ENCODE peak calls at places on chromosomes 6 and 20, in ten cellular contexts. G is heart right ventricle, B is cardiac fibroblast, Z is transverse colon, U is esophagus squamous epithelium, W is B cell, K is GM06990, E is H9, L is GM13976, O is omental fat pad. P is an unnamed sample.

GRCh38 chr6:86686496-86686895 is 250.8 kb upstream of the HTR1E start:
- DNase-seq in G (no peak), B (no peak), Z (no peak), U (no peak), W (no peak), K (no peak), E (no peak), L (no peak), O (no peak), P (no peak)

GRCh38 chr20:11117808-11118528 is 444.2 kb upstream of the JAG1 start:
- DNase-seq in G (no peak), B (peak; percentile 94), Z (no peak), U (no peak), W (no peak), K (no peak), E (no peak), L (no peak), O (no peak), P (no peak)

GRCh38 chr6:15999201-15999600 is 129.7 kb upstream of the MYLIP start:
- DNase-seq in G (no peak), B (no peak), Z (no peak), U (no peak), W (no peak), K (no peak), E (no peak), L (no peak), O (no peak), P (no peak)

GRCh38 chr6:136701011-136701410 is 91.3 kb downstream of the MAP3K5 start:
- DNase-seq in G (no peak), B (no peak), Z (no peak), U (no peak), W (no peak), K (no peak), E (no peak), L (no peak), O (no peak), P (no peak)

GRCh38 chr20:12555369-12555768 is 453.4 kb upstream of the SPTLC3 start:
- DNase-seq in G (no peak), B (no peak), Z (no peak), U (no peak), W (no peak), K (no peak), E (no peak), L (no peak), O (no peak), P (no peak)

GRCh38 chr6:75374913-75375530 is 90.4 kb upstream of the TMEM30A start:
- DNase-seq in G (no peak), B (no peak), Z (no peak), U (no peak), W (no peak), K (no peak), E (peak; percentile 60), L (no peak), O (no peak), P (no peak)

GRCh38 chr6:107670792-107671199 is 153.3 kb downstream of the SCML4 start:
- DNase-seq in G (peak; percentile 42), B (peak; percentile 66), Z (peak; percentile 41), U (no peak), W (peak; percentile 68), K (peak; percentile 67), E (no peak), L (peak; percentile 51), O (no peak), P (no peak)

GRCh38 chr6:147205690-147206600 is 1.7 kb downstream of the STXBP5 start:
- DNase-seq in G (no peak), B (peak; percentile 56), Z (peak; percentile 57), U (no peak), W (no peak), K (no peak), E (no peak), L (no peak), O (no peak), P (no peak)

GRCh38 chr6:149284904-149285303 is 32.6 kb upstream of the TAB2 start:
- DNase-seq in G (no peak), B (no peak), Z (no peak), U (no peak), W (no peak), K (no peak), E (no peak), L (no peak), O (no peak), P (no peak)

GRCh38 chr20:62598761-62599194 is 43.5 kb upstream of the SLCO4A1 start:
- DNase-seq in G (no peak), B (no peak), Z (peak; percentile 66), U (no peak), W (no peak), K (peak; percentile 67), E (no peak), L (peak; percentile 72), O (no peak), P (no peak)

DNA sequence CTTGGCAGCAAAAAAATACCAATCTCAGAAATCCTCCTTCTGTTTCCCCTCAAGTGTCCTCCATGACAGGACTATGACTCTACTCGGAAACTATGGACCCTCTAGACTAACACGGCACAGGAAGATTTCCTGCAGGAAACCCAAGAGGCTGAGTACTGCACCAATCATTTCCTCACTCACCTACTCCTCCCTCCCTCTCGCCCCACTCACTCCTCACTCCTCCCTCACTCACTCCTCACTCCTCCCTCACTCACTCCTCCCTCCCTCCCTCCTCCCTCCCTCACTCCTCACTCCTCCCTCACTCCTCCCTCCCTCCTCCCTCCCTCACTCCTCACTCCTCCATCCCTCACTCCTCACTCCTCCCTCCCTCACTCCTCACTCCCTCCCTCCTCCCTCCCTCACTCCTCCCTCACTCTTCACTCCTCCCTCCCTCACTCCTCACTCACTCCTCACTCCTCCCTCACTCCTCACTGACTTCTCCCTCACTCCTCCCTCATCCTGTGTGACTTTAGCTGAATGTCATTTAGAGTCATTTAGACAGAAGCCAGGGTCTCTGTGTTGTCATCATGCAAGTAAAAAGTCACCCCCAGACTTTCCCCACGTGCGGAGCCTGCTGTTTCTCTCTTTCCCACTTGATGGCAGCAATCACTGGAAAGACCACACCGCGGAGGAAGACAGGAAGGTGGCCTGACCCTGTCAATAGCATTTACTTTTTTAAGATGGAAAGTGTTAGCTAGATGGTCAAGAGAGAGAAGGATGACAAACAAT is 226.8 kb upstream of the PDE10A start:
- DNase-seq in G (no peak), B (peak; percentile 64), Z (peak; percentile 19), U (no peak), W (no peak), K (no peak), E (peak; percentile 69), L (no peak), O (no peak), P (no peak)
- TF ChIP-seq CTCF in G (peak; percentile 58), B (peak; percentile 82), Z (peak; percentile 49), U (peak; percentile 15), W (no peak), K (peak; percentile 64), E (peak; percentile 76), L (peak; percentile 14), O (no peak), P (peak; percentile 90)

DNA sequence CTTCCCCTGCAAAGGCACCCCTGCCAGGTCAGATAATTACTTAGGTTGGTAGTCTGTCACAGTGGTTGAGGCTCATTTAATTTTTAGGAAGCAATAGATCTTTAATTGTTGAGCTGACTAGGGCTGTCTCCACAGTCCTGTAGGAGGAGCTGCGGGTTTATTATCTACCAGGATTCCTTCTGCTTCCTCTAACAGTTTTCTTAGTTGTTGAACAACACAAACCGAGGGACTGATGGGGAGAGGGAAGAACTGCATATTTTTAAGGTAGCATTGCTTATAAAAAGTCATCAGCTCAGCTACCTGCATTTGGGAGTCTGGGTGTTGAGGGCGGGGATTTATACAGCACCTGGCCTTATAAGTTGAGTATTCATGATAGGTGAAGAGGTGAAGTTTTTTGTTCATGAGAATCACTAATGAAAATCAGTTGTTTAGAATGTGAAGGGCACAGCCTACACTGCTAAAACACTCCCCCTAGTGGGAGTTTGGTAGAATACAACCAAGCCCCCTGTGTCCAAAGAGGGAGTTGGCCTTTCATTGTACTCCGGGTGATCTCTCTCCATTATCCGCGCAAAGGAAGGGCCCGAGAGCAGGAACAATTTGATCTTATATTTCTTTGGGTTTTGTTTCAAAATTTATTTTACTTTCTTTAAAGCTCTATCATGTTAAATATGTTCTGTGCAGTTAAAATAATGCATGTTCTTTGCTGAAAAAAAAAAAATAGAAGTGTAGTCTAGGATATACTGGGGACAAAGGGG is 69.6 kb downstream of the SSR1 start:
- DNase-seq in G (no peak), B (peak; percentile 74), Z (peak; percentile 40), U (no peak), W (peak; percentile 65), K (no peak), E (peak; percentile 57), L (peak; percentile 77), O (no peak), P (no peak)
- TF ChIP-seq CTCF in G (peak; percentile 93), B (peak; percentile 91), Z (peak; percentile 90), U (peak; percentile 83), W (peak; percentile 94), K (peak; percentile 83), E (peak; percentile 92), L (peak; percentile 86), O (no peak), P (peak; percentile 96)

DNA sequence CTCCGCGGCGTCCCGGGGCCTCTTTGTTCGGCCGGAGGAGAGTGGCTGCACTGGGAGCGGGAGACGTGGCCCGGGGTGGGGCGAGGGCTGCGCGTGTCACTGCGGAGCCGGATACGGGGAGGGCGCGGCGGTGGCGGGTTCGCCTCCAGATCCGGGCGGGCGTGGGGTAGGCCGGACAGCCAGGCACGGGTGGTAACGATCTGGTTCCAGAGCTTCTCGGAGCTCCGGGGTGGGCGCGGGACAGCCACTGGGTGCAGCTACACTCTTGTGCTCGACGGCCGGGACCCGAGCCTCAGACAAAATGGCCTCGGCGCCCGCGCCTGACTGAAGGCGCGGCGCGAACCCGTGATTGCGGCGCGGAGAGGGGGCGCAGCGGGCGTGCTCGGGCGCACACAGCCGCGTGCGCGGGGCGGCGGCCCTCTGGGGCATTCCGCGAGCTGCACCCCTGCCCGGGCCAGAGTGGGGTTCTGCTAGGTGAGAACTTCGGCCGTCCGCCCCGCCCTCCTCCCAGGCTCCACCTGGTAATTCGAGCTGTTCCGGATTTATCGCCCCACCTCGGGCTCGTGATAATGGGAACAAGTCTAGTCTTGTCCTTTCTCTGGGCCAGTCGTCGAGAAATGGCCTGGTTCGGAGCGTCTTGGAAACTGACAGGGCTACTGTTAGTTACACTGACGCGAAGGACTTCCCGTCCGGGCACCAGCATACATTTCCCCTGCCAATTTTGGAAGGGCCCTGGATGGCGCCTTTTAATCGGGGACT is 1.0 kb downstream of the LOC128125822 start:
- DNase-seq in G (peak; percentile 72), B (peak; percentile 66), Z (peak; percentile 93), U (peak; percentile 54), W (peak; percentile 76), K (peak; percentile 87), E (peak; percentile 94), L (peak; percentile 62), O (peak; percentile 52), P (peak; percentile 94)
- TF ChIP-seq CTCF in G (no peak), B (no peak), Z (no peak), U (peak; percentile 16), W (no peak), K (no peak), E (no peak), L (no peak), O (no peak), P (no peak)

DNA sequence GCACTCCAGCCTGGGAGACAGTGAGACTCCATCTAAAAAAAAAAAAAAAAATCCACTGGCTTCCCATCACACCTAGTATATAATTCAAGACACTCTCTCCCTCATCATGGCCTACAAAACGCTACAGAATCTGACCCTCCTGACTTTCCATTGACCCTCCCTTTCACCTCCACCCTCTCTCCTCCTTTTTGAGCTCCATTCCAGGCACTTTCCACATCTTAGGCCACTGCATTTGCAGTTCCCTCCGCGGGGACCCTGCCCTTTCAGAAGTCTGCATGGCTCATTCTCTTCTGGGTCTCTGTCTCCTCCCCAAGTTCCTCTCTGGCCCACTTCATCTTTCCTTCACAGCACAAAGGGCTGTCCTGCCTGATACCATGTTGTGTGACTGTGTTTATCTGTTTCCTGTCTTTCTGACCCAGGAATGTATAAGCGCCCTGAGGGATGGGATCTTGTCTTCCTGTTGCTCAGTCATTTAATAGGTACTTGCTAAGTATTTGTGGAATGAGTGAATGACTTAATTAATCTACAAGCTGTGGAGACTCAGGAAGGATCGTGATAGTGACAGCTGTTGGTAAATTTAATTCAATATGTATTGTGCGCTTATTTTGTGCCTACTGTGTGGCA is 35.2 kb downstream of the NCR2 start:
- DNase-seq in G (no peak), B (no peak), Z (no peak), U (no peak), W (no peak), K (no peak), E (no peak), L (no peak), O (no peak), P (no peak)
- TF ChIP-seq CTCF in G (no peak), B (no peak), Z (no peak), U (no peak), W (no peak), K (no peak), E (no peak), L (no peak), O (no peak), P (no peak)

P was measured in chondrocyte.